ENCODE peak calls at places on chromosomes 13 and 19, in seven cellular contexts. One of them, this sample, is unnamed. For H3K9me2, the result is how much of the 10 kb centered on the place peaks cover.

GRCh38 chr13:48278806-48279205 is 24.7 kb upstream of the RB1 start:
- DNase-seq in OCI-LY7: no peak
- DNase-seq in SK-N-SH: no peak
- DNase-seq in HCT116: no peak
- DNase-seq in PC-9: no peak
- DNase-seq in MM.1S: no peak
- DNase-seq in GM23248: no peak
- DNase-seq in this sample: no peak

GRCh38 chr13:23510544-23510916 is 59.7 kb upstream of the TNFRSF19 start:
- DNase-seq in MM.1S: no peak
- DNase-seq in PC-9: no peak
- DNase-seq in HCT116: no peak
- DNase-seq in GM23248: peak
- DNase-seq in OCI-LY7: no peak
- DNase-seq in SK-N-SH: no peak
- DNase-seq in this sample: no peak

GRCh38 chr19:504634-505033 is 2.7 kb upstream of the TPGS1 start:
- DNase-seq in MM.1S: no peak
- DNase-seq in GM23248: no peak
- DNase-seq in OCI-LY7: no peak
- DNase-seq in PC-9: no peak
- DNase-seq in HCT116: no peak
- DNase-seq in SK-N-SH: no peak
- DNase-seq in this sample: no peak

GRCh38 chr13:93525087-93525486 is 298.5 kb downstream of the GPC6 start:
- DNase-seq in PC-9: no peak
- DNase-seq in SK-N-SH: no peak
- DNase-seq in MM.1S: no peak
- DNase-seq in HCT116: no peak
- DNase-seq in GM23248: no peak
- DNase-seq in OCI-LY7: no peak
- DNase-seq in this sample: no peak

GRCh38 chr19:44050740-44051653 is 839 bp upstream of the ZNF223 start:
- DNase-seq in MM.1S: no peak
- DNase-seq in PC-9: peak
- DNase-seq in GM23248: peak
- DNase-seq in HCT116: no peak
- DNase-seq in SK-N-SH: no peak
- DNase-seq in OCI-LY7: no peak
- DNase-seq in this sample: peak

GRCh38 chr13:79995334-79995733 is 345.6 kb downstream of the SPRY2 start:
- DNase-seq in OCI-LY7: no peak
- DNase-seq in MM.1S: no peak
- DNase-seq in GM23248: peak
- DNase-seq in PC-9: no peak
- DNase-seq in HCT116: no peak
- DNase-seq in SK-N-SH: no peak
- DNase-seq in this sample: no peak

GRCh38 chr19:19275166-19275565 is 2.1 kb upstream of the TM6SF2 start:
- DNase-seq in OCI-LY7: no peak
- DNase-seq in HCT116: no peak
- DNase-seq in SK-N-SH: peak
- DNase-seq in PC-9: no peak
- DNase-seq in GM23248: no peak
- DNase-seq in MM.1S: no peak
- DNase-seq in this sample: no peak

GRCh38 chr13:46170687-46171086 is 11.3 kb downstream of the LCP1 start:
- DNase-seq in OCI-LY7: peak
- DNase-seq in HCT116: no peak
- DNase-seq in MM.1S: no peak
- DNase-seq in PC-9: no peak
- DNase-seq in GM23248: no peak
- DNase-seq in SK-N-SH: no peak
- DNase-seq in this sample: peak

GRCh38 chr19:5953680-5954213 is 24.2 kb downstream of the RANBP3 start:
- DNase-seq in GM23248: peak
- DNase-seq in PC-9: no peak
- DNase-seq in OCI-LY7: no peak
- DNase-seq in SK-N-SH: no peak
- DNase-seq in MM.1S: no peak
- DNase-seq in HCT116: no peak
- DNase-seq in this sample: no peak

GRCh38 chr19:45999653-46000121 is 4.4 kb downstream of the CCDC61 start:
- DNase-seq in PC-9: no peak
- DNase-seq in HCT116: no peak
- DNase-seq in SK-N-SH: peak
- DNase-seq in MM.1S: no peak
- DNase-seq in GM23248: peak
- DNase-seq in OCI-LY7: no peak
- DNase-seq in this sample: peak

GRCh38 chr13:34372581-34372980 is 554.6 kb downstream of the RFC3 start:
- DNase-seq in PC-9: no peak
- DNase-seq in OCI-LY7: no peak
- DNase-seq in GM23248: no peak
- DNase-seq in MM.1S: no peak
- DNase-seq in SK-N-SH: no peak
- DNase-seq in HCT116: no peak
- DNase-seq in this sample: peak

GRCh38 chr19:14113762-14114414 is 3.7 kb downstream of the PRKACA start:
- DNase-seq in GM23248: no peak
- DNase-seq in OCI-LY7: peak
- DNase-seq in HCT116: peak
- DNase-seq in SK-N-SH: no peak
- DNase-seq in PC-9: peak
- DNase-seq in MM.1S: no peak
- DNase-seq in this sample: peak

GRCh38 chr19:42228640-42229039 is 8.5 kb downstream of the ZNF526 start:
- DNase-seq in GM23248: no peak
- DNase-seq in MM.1S: no peak
- DNase-seq in HCT116: no peak
- DNase-seq in SK-N-SH: no peak
- DNase-seq in OCI-LY7: no peak
- DNase-seq in PC-9: no peak
- DNase-seq in this sample: no peak

GRCh38 chr19:34588249-34588648 is 88.7 kb downstream of the SCGB2B2 start:
- DNase-seq in SK-N-SH: no peak
- DNase-seq in OCI-LY7: no peak
- DNase-seq in GM23248: no peak
- DNase-seq in PC-9: peak
- DNase-seq in MM.1S: no peak
- DNase-seq in HCT116: peak
- DNase-seq in this sample: no peak

GRCh38 chr13:44106231-44107152 is 226.8 kb downstream of the LACC1 start:
- DNase-seq in GM23248: no peak
- DNase-seq in SK-N-SH: no peak
- DNase-seq in OCI-LY7: no peak
- DNase-seq in PC-9: peak
- DNase-seq in HCT116: no peak
- DNase-seq in MM.1S: no peak
- DNase-seq in this sample: no peak

GRCh38 chr13:113090806-113091205 is 14.8 kb upstream of the F7 start:
- DNase-seq in HCT116: no peak
- DNase-seq in OCI-LY7: no peak
- DNase-seq in MM.1S: no peak
- DNase-seq in SK-N-SH: no peak
- DNase-seq in PC-9: no peak
- DNase-seq in GM23248: no peak
- DNase-seq in this sample: no peak

GRCh38 chr13:75704942-75705320 is 68.8 kb downstream of the LMO7 start:
- DNase-seq in OCI-LY7: no peak
- DNase-seq in HCT116: peak
- DNase-seq in GM23248: no peak
- DNase-seq in SK-N-SH: no peak
- DNase-seq in MM.1S: no peak
- DNase-seq in PC-9: peak
- DNase-seq in this sample: peak

GRCh38 chr13:44758595-44759221 is 182.6 kb upstream of the TSC22D1 start:
- DNase-seq in SK-N-SH: no peak
- DNase-seq in MM.1S: no peak
- DNase-seq in PC-9: peak
- DNase-seq in OCI-LY7: no peak
- DNase-seq in HCT116: no peak
- DNase-seq in GM23248: peak
- DNase-seq in this sample: no peak

GRCh38 chr19:13430790-13431582 is 75.3 kb downstream of the CACNA1A start:
- DNase-seq in SK-N-SH: peak
- DNase-seq in OCI-LY7: peak
- DNase-seq in HCT116: peak
- DNase-seq in MM.1S: peak
- DNase-seq in GM23248: peak
- DNase-seq in PC-9: peak
- DNase-seq in this sample: peak

GRCh38 chr13:79966502-79966901 is 374.4 kb downstream of the SPRY2 start:
- DNase-seq in MM.1S: no peak
- DNase-seq in PC-9: no peak
- DNase-seq in OCI-LY7: no peak
- DNase-seq in SK-N-SH: no peak
- DNase-seq in GM23248: peak
- DNase-seq in HCT116: no peak
- DNase-seq in this sample: peak

GRCh38 chr13:93326427-93326826 is 99.8 kb downstream of the GPC6 start:
- DNase-seq in HCT116: no peak
- DNase-seq in SK-N-SH: no peak
- DNase-seq in MM.1S: no peak
- DNase-seq in GM23248: no peak
- DNase-seq in OCI-LY7: no peak
- DNase-seq in PC-9: no peak
- DNase-seq in this sample: no peak

GRCh38 chr19:29766100-29766499 is 45.7 kb upstream of the CCNE1 start:
- DNase-seq in HCT116: no peak
- DNase-seq in MM.1S: no peak
- DNase-seq in GM23248: no peak
- DNase-seq in PC-9: no peak
- DNase-seq in OCI-LY7: no peak
- DNase-seq in SK-N-SH: no peak
- DNase-seq in this sample: no peak

GRCh38 chr13:108227651-108228272 is 9.6 kb downstream of the ABHD13 start:
- DNase-seq in MM.1S: peak
- DNase-seq in HCT116: peak
- DNase-seq in OCI-LY7: peak
- DNase-seq in SK-N-SH: peak
- DNase-seq in GM23248: peak
- DNase-seq in PC-9: no peak
- DNase-seq in this sample: peak

GRCh38 chr13:109743706-109744453 is 42.5 kb downstream of the IRS2 start:
- DNase-seq in PC-9: peak
- DNase-seq in MM.1S: peak
- DNase-seq in GM23248: peak
- DNase-seq in HCT116: no peak
- DNase-seq in OCI-LY7: peak
- DNase-seq in SK-N-SH: peak
- DNase-seq in this sample: no peak

DNA sequence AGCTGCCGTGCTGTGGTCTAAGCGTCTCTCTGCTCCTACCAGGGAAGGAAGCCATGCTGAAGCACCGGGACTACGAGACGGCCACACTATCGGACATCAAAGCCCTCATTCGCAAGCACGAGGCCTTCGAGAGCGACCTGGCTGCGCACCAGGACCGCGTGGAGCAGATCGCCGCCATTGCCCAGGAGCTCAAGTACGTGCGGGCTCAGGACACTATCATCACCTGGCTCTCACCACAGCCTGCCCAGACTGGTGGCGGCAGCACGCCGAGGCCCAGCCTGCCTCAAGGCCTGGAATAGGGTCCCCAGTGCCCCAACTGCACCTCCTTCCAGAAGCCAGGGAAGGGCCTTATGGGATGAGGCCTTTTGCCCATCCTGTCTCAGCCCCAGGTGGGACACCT is 22.8 kb downstream of the CAPN12 start:
- DNase-seq in GM23248: no peak
- DNase-seq in OCI-LY7: no peak
- DNase-seq in HCT116: no peak
- DNase-seq in PC-9: no peak
- DNase-seq in MM.1S: no peak
- DNase-seq in SK-N-SH: no peak
- DNase-seq in this sample: no peak
- H3K27ac ChIP-seq in GM23248: no peak
- H3K27ac ChIP-seq in OCI-LY7: no peak
- H3K27ac ChIP-seq in HCT116: no peak
- H3K27ac ChIP-seq in PC-9: peak
- H3K27ac ChIP-seq in MM.1S: no peak
- H3K27ac ChIP-seq in SK-N-SH: no peak
- H3K27ac ChIP-seq in this sample: no peak

DNA sequence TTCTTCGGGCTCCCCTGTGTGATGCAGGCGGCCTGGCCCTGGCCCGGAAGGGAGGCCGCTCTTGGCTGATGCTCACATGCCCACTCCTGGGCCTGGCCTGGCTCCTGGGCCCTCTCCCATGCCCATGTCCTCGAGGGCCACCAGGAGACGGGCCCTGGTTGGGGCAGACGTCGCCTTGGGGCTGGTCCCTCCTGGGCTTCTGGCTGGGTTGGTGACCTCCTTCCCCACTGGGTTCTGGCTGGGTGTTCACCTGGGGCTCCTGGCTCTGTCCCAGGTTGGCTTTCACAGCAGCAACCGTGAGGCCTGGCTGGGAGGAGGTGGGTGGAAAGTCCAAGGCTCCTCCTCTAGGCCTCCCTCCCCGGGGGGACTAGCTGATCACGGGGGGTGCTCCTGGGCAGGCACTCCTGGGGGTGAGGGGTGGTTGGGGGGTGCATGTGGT is 15.5 kb upstream of the SLC7A10 start:
- DNase-seq in PC-9: no peak
- DNase-seq in OCI-LY7: no peak
- DNase-seq in GM23248: no peak
- DNase-seq in SK-N-SH: no peak
- DNase-seq in MM.1S: no peak
- DNase-seq in HCT116: no peak
- DNase-seq in this sample: no peak
- H3K9me2 ChIP-seq in PC-9: under half
- H3K9me2 ChIP-seq in OCI-LY7: under half
- H3K9me2 ChIP-seq in GM23248: under half
- H3K9me2 ChIP-seq in SK-N-SH: under half
- H3K9me2 ChIP-seq in MM.1S: under half
- H3K9me2 ChIP-seq in HCT116: under half
- H3K9me2 ChIP-seq in this sample: under half

GRCh38 chr13:106630650-106631049 is 62.7 kb upstream of the ARGLU1 start:
- DNase-seq in HCT116: no peak
- DNase-seq in PC-9: no peak
- DNase-seq in MM.1S: no peak
- DNase-seq in GM23248: no peak
- DNase-seq in SK-N-SH: no peak
- DNase-seq in OCI-LY7: no peak
- DNase-seq in this sample: no peak
- H3K27ac ChIP-seq in HCT116: no peak
- H3K27ac ChIP-seq in PC-9: no peak
- H3K27ac ChIP-seq in MM.1S: no peak
- H3K27ac ChIP-seq in GM23248: no peak
- H3K27ac ChIP-seq in SK-N-SH: no peak
- H3K27ac ChIP-seq in OCI-LY7: no peak
- H3K27ac ChIP-seq in this sample: no peak

DNA sequence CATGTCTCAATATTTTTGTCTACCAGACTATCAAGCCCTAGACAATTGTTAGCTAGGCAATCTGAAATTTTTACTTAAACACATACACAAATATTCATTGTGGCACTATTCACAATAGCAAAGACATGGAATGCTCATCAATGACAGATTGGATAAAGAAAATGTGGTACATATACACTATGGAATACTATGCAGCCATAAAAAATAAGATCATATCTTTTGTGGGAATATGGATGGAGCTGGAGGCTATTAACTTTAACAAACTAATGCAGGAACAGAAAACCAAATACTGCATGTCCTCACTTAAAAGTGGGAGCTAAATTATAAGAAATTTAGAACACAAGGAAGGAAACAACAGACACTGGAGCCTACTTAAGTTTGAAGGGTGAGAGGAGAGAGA is 288.6 kb upstream of the MIR17HG start:
- DNase-seq in GM23248: no peak
- DNase-seq in OCI-LY7: no peak
- DNase-seq in PC-9: no peak
- DNase-seq in SK-N-SH: no peak
- DNase-seq in MM.1S: no peak
- DNase-seq in HCT116: no peak
- DNase-seq in this sample: no peak
- H3K9me2 ChIP-seq in GM23248: under half
- H3K9me2 ChIP-seq in OCI-LY7: under half
- H3K9me2 ChIP-seq in PC-9: under half
- H3K9me2 ChIP-seq in SK-N-SH: under half
- H3K9me2 ChIP-seq in MM.1S: under half
- H3K9me2 ChIP-seq in HCT116: under half
- H3K9me2 ChIP-seq in this sample: under half

This sample was measured in GM23338.